ENCODE peak calls at places on chromosomes 13 and 19, in nine cellular contexts. One of them, this sample, is unnamed.

GRCh38 chr19:6424190-6424938 is at the start of gene KHSRP:
- DNase-seq in HFFc6: no peak
- DNase-seq in CD8-positive, alpha-beta memory T cell: peak; percentile 21
- DNase-seq in activated CD4-positive, alpha-beta T cell treated with anti-CD3 and anti-CD28 coated beads, Interleukin-2, amount 50 U/mL, for 1 hour: peak; percentile 25
- DNase-seq in BE2C: peak; percentile 47
- DNase-seq in neuronal stem cell: no peak
- DNase-seq in brain microvascular endothelial cell: no peak
- DNase-seq in psoas muscle: peak; percentile 65
- DNase-seq in T-helper 2 cell: peak; percentile 52
- DNase-seq in this sample: no peak

GRCh38 chr13:90519157-90519556 is 828.3 kb upstream of the MIR17HG start:
- DNase-seq in HFFc6: no peak
- DNase-seq in CD8-positive, alpha-beta memory T cell: no peak
- DNase-seq in activated CD4-positive, alpha-beta T cell treated with anti-CD3 and anti-CD28 coated beads, Interleukin-2, amount 50 U/mL, for 1 hour: no peak
- DNase-seq in BE2C: no peak
- DNase-seq in neuronal stem cell: no peak
- DNase-seq in brain microvascular endothelial cell: no peak
- DNase-seq in psoas muscle: no peak
- DNase-seq in T-helper 2 cell: no peak
- DNase-seq in this sample: no peak

GRCh38 chr19:7605490-7606222 is 10.0 kb downstream of the CAMSAP3 start:
- DNase-seq in HFFc6: no peak
- DNase-seq in CD8-positive, alpha-beta memory T cell: no peak
- DNase-seq in activated CD4-positive, alpha-beta T cell treated with anti-CD3 and anti-CD28 coated beads, Interleukin-2, amount 50 U/mL, for 1 hour: no peak
- DNase-seq in BE2C: peak; percentile 93
- DNase-seq in neuronal stem cell: no peak
- DNase-seq in brain microvascular endothelial cell: no peak
- DNase-seq in psoas muscle: no peak
- DNase-seq in T-helper 2 cell: peak; percentile 30
- DNase-seq in this sample: no peak

GRCh38 chr19:17394891-17395415 is 957 bp upstream of the CCDC194 start:
- DNase-seq in HFFc6: no peak
- DNase-seq in CD8-positive, alpha-beta memory T cell: no peak
- DNase-seq in activated CD4-positive, alpha-beta T cell treated with anti-CD3 and anti-CD28 coated beads, Interleukin-2, amount 50 U/mL, for 1 hour: peak; percentile 60
- DNase-seq in BE2C: peak; percentile 71
- DNase-seq in neuronal stem cell: no peak
- DNase-seq in brain microvascular endothelial cell: no peak
- DNase-seq in psoas muscle: peak; percentile 78
- DNase-seq in T-helper 2 cell: peak; percentile 79
- DNase-seq in this sample: no peak

GRCh38 chr19:3407556-3408516 is 41.5 kb downstream of the NFIC start:
- DNase-seq in HFFc6: no peak
- DNase-seq in CD8-positive, alpha-beta memory T cell: no peak
- DNase-seq in activated CD4-positive, alpha-beta T cell treated with anti-CD3 and anti-CD28 coated beads, Interleukin-2, amount 50 U/mL, for 1 hour: no peak
- DNase-seq in BE2C: no peak
- DNase-seq in neuronal stem cell: no peak
- DNase-seq in brain microvascular endothelial cell: peak; percentile 24
- DNase-seq in psoas muscle: peak; percentile 88
- DNase-seq in T-helper 2 cell: no peak
- DNase-seq in this sample: no peak

GRCh38 chr13:113220141-113220598 is 10.8 kb downstream of the CUL4A start:
- DNase-seq in HFFc6: no peak
- DNase-seq in CD8-positive, alpha-beta memory T cell: no peak
- DNase-seq in activated CD4-positive, alpha-beta T cell treated with anti-CD3 and anti-CD28 coated beads, Interleukin-2, amount 50 U/mL, for 1 hour: no peak
- DNase-seq in BE2C: peak; percentile 41
- DNase-seq in neuronal stem cell: no peak
- DNase-seq in brain microvascular endothelial cell: no peak
- DNase-seq in psoas muscle: no peak
- DNase-seq in T-helper 2 cell: no peak
- DNase-seq in this sample: no peak

GRCh38 chr13:27533155-27533643 is 82.8 kb upstream of the MTIF3 start:
- DNase-seq in HFFc6: peak; percentile 56
- DNase-seq in CD8-positive, alpha-beta memory T cell: peak; percentile 37
- DNase-seq in activated CD4-positive, alpha-beta T cell treated with anti-CD3 and anti-CD28 coated beads, Interleukin-2, amount 50 U/mL, for 1 hour: peak; percentile 44
- DNase-seq in BE2C: peak; percentile 85
- DNase-seq in neuronal stem cell: peak; percentile 79
- DNase-seq in brain microvascular endothelial cell: peak; percentile 66
- DNase-seq in psoas muscle: peak; percentile 90
- DNase-seq in T-helper 2 cell: peak; percentile 54
- DNase-seq in this sample: peak; percentile 57

GRCh38 chr13:32309812-32310706 is 5.1 kb downstream of the ZAR1L start:
- DNase-seq in HFFc6: peak; percentile 74
- DNase-seq in CD8-positive, alpha-beta memory T cell: no peak
- DNase-seq in activated CD4-positive, alpha-beta T cell treated with anti-CD3 and anti-CD28 coated beads, Interleukin-2, amount 50 U/mL, for 1 hour: no peak
- DNase-seq in BE2C: peak; percentile 16
- DNase-seq in neuronal stem cell: peak; percentile 41
- DNase-seq in brain microvascular endothelial cell: peak; percentile 43
- DNase-seq in psoas muscle: no peak
- DNase-seq in T-helper 2 cell: peak; percentile 70
- DNase-seq in this sample: no peak

GRCh38 chr13:45870232-45870631 is 18.7 kb upstream of the SIAH3 start:
- DNase-seq in HFFc6: no peak
- DNase-seq in CD8-positive, alpha-beta memory T cell: no peak
- DNase-seq in activated CD4-positive, alpha-beta T cell treated with anti-CD3 and anti-CD28 coated beads, Interleukin-2, amount 50 U/mL, for 1 hour: no peak
- DNase-seq in BE2C: no peak
- DNase-seq in neuronal stem cell: no peak
- DNase-seq in brain microvascular endothelial cell: no peak
- DNase-seq in psoas muscle: no peak
- DNase-seq in T-helper 2 cell: no peak
- DNase-seq in this sample: no peak

GRCh38 chr13:101530293-101530692 is 77.8 kb downstream of the ITGBL1 start:
- DNase-seq in HFFc6: no peak
- DNase-seq in CD8-positive, alpha-beta memory T cell: no peak
- DNase-seq in activated CD4-positive, alpha-beta T cell treated with anti-CD3 and anti-CD28 coated beads, Interleukin-2, amount 50 U/mL, for 1 hour: no peak
- DNase-seq in BE2C: no peak
- DNase-seq in neuronal stem cell: no peak
- DNase-seq in brain microvascular endothelial cell: no peak
- DNase-seq in psoas muscle: no peak
- DNase-seq in T-helper 2 cell: no peak
- DNase-seq in this sample: no peak

GRCh38 chr19:21398851-21399250 is 1.9 kb downstream of the ZNF493 start:
- DNase-seq in HFFc6: no peak
- DNase-seq in CD8-positive, alpha-beta memory T cell: no peak
- DNase-seq in activated CD4-positive, alpha-beta T cell treated with anti-CD3 and anti-CD28 coated beads, Interleukin-2, amount 50 U/mL, for 1 hour: no peak
- DNase-seq in BE2C: no peak
- DNase-seq in neuronal stem cell: no peak
- DNase-seq in brain microvascular endothelial cell: no peak
- DNase-seq in psoas muscle: no peak
- DNase-seq in T-helper 2 cell: no peak
- DNase-seq in this sample: no peak

GRCh38 chr13:83941669-83942335 is 59.5 kb upstream of the SLITRK1 start:
- DNase-seq in HFFc6: no peak
- DNase-seq in CD8-positive, alpha-beta memory T cell: no peak
- DNase-seq in activated CD4-positive, alpha-beta T cell treated with anti-CD3 and anti-CD28 coated beads, Interleukin-2, amount 50 U/mL, for 1 hour: no peak
- DNase-seq in BE2C: no peak
- DNase-seq in neuronal stem cell: peak; percentile 12
- DNase-seq in brain microvascular endothelial cell: no peak
- DNase-seq in psoas muscle: no peak
- DNase-seq in T-helper 2 cell: no peak
- DNase-seq in this sample: no peak

GRCh38 chr13:34207334-34207733 is 389.4 kb downstream of the RFC3 start:
- DNase-seq in HFFc6: peak; percentile 68
- DNase-seq in CD8-positive, alpha-beta memory T cell: no peak
- DNase-seq in activated CD4-positive, alpha-beta T cell treated with anti-CD3 and anti-CD28 coated beads, Interleukin-2, amount 50 U/mL, for 1 hour: no peak
- DNase-seq in BE2C: no peak
- DNase-seq in neuronal stem cell: no peak
- DNase-seq in brain microvascular endothelial cell: peak; percentile 95
- DNase-seq in psoas muscle: no peak
- DNase-seq in T-helper 2 cell: no peak
- DNase-seq in this sample: no peak

GRCh38 chr19:55681131-55682087 is 6.4 kb downstream of the EPN1 start:
- DNase-seq in HFFc6: peak; percentile 28
- DNase-seq in CD8-positive, alpha-beta memory T cell: no peak
- DNase-seq in activated CD4-positive, alpha-beta T cell treated with anti-CD3 and anti-CD28 coated beads, Interleukin-2, amount 50 U/mL, for 1 hour: no peak
- DNase-seq in BE2C: no peak
- DNase-seq in neuronal stem cell: no peak
- DNase-seq in brain microvascular endothelial cell: no peak
- DNase-seq in psoas muscle: no peak
- DNase-seq in T-helper 2 cell: no peak
- DNase-seq in this sample: no peak

GRCh38 chr13:27660511-27660910 is 38.8 kb downstream of the POLR1D start:
- DNase-seq in HFFc6: no peak
- DNase-seq in CD8-positive, alpha-beta memory T cell: no peak
- DNase-seq in activated CD4-positive, alpha-beta T cell treated with anti-CD3 and anti-CD28 coated beads, Interleukin-2, amount 50 U/mL, for 1 hour: no peak
- DNase-seq in BE2C: no peak
- DNase-seq in neuronal stem cell: no peak
- DNase-seq in brain microvascular endothelial cell: no peak
- DNase-seq in psoas muscle: no peak
- DNase-seq in T-helper 2 cell: no peak
- DNase-seq in this sample: no peak

GRCh38 chr19:45577111-45577905 is 7.3 kb downstream of the OPA3 start:
- DNase-seq in HFFc6: peak; percentile 96
- DNase-seq in CD8-positive, alpha-beta memory T cell: no peak
- DNase-seq in activated CD4-positive, alpha-beta T cell treated with anti-CD3 and anti-CD28 coated beads, Interleukin-2, amount 50 U/mL, for 1 hour: no peak
- DNase-seq in BE2C: no peak
- DNase-seq in neuronal stem cell: no peak
- DNase-seq in brain microvascular endothelial cell: peak; percentile 94
- DNase-seq in psoas muscle: peak; percentile 80
- DNase-seq in T-helper 2 cell: no peak
- DNase-seq in this sample: no peak

GRCh38 chr19:21483589-21484170 is 21.7 kb upstream of the ZNF429 start:
- DNase-seq in HFFc6: peak; percentile 10
- DNase-seq in CD8-positive, alpha-beta memory T cell: peak; percentile 51
- DNase-seq in activated CD4-positive, alpha-beta T cell treated with anti-CD3 and anti-CD28 coated beads, Interleukin-2, amount 50 U/mL, for 1 hour: peak; percentile 45
- DNase-seq in BE2C: peak; percentile 74
- DNase-seq in neuronal stem cell: no peak
- DNase-seq in brain microvascular endothelial cell: no peak
- DNase-seq in psoas muscle: peak; percentile 72
- DNase-seq in T-helper 2 cell: peak; percentile 52
- DNase-seq in this sample: no peak

GRCh38 chr13:44044544-44045178 is 165.0 kb downstream of the LACC1 start:
- DNase-seq in HFFc6: peak; percentile 27
- DNase-seq in CD8-positive, alpha-beta memory T cell: no peak
- DNase-seq in activated CD4-positive, alpha-beta T cell treated with anti-CD3 and anti-CD28 coated beads, Interleukin-2, amount 50 U/mL, for 1 hour: no peak
- DNase-seq in BE2C: no peak
- DNase-seq in neuronal stem cell: no peak
- DNase-seq in brain microvascular endothelial cell: peak; percentile 34
- DNase-seq in psoas muscle: no peak
- DNase-seq in T-helper 2 cell: no peak
- DNase-seq in this sample: no peak

GRCh38 chr19:54485846-54486245 is 12.8 kb upstream of the CDC42EP5 start:
- DNase-seq in HFFc6: no peak
- DNase-seq in CD8-positive, alpha-beta memory T cell: no peak
- DNase-seq in activated CD4-positive, alpha-beta T cell treated with anti-CD3 and anti-CD28 coated beads, Interleukin-2, amount 50 U/mL, for 1 hour: no peak
- DNase-seq in BE2C: no peak
- DNase-seq in neuronal stem cell: no peak
- DNase-seq in brain microvascular endothelial cell: peak; percentile 31
- DNase-seq in psoas muscle: no peak
- DNase-seq in T-helper 2 cell: no peak
- DNase-seq in this sample: no peak

GRCh38 chr19:49536921-49537462 is 9.2 kb downstream of the RCN3 start:
- DNase-seq in HFFc6: no peak
- DNase-seq in CD8-positive, alpha-beta memory T cell: no peak
- DNase-seq in activated CD4-positive, alpha-beta T cell treated with anti-CD3 and anti-CD28 coated beads, Interleukin-2, amount 50 U/mL, for 1 hour: no peak
- DNase-seq in BE2C: no peak
- DNase-seq in neuronal stem cell: no peak
- DNase-seq in brain microvascular endothelial cell: no peak
- DNase-seq in psoas muscle: no peak
- DNase-seq in T-helper 2 cell: no peak
- DNase-seq in this sample: no peak

GRCh38 chr19:46723023-46723461 is 6.1 kb upstream of the PRKD2 start:
- DNase-seq in HFFc6: no peak
- DNase-seq in CD8-positive, alpha-beta memory T cell: no peak
- DNase-seq in activated CD4-positive, alpha-beta T cell treated with anti-CD3 and anti-CD28 coated beads, Interleukin-2, amount 50 U/mL, for 1 hour: no peak
- DNase-seq in BE2C: no peak
- DNase-seq in neuronal stem cell: no peak
- DNase-seq in brain microvascular endothelial cell: no peak
- DNase-seq in psoas muscle: no peak
- DNase-seq in T-helper 2 cell: no peak
- DNase-seq in this sample: no peak

GRCh38 chr19:50435627-50436026 is 2.9 kb downstream of the MYBPC2 start:
- DNase-seq in HFFc6: no peak
- DNase-seq in CD8-positive, alpha-beta memory T cell: no peak
- DNase-seq in activated CD4-positive, alpha-beta T cell treated with anti-CD3 and anti-CD28 coated beads, Interleukin-2, amount 50 U/mL, for 1 hour: no peak
- DNase-seq in BE2C: no peak
- DNase-seq in neuronal stem cell: no peak
- DNase-seq in brain microvascular endothelial cell: no peak
- DNase-seq in psoas muscle: no peak
- DNase-seq in T-helper 2 cell: no peak
- DNase-seq in this sample: no peak

GRCh38 chr13:102771298-102772041 is 2.1 kb downstream of the TEX30 start:
- DNase-seq in HFFc6: no peak
- DNase-seq in CD8-positive, alpha-beta memory T cell: no peak
- DNase-seq in activated CD4-positive, alpha-beta T cell treated with anti-CD3 and anti-CD28 coated beads, Interleukin-2, amount 50 U/mL, for 1 hour: no peak
- DNase-seq in BE2C: no peak
- DNase-seq in neuronal stem cell: no peak
- DNase-seq in brain microvascular endothelial cell: no peak
- DNase-seq in psoas muscle: no peak
- DNase-seq in T-helper 2 cell: no peak
- DNase-seq in this sample: no peak

GRCh38 chr13:40764587-40765403 is 6.2 kb downstream of the MRPS31 start:
- DNase-seq in HFFc6: no peak
- DNase-seq in CD8-positive, alpha-beta memory T cell: no peak
- DNase-seq in activated CD4-positive, alpha-beta T cell treated with anti-CD3 and anti-CD28 coated beads, Interleukin-2, amount 50 U/mL, for 1 hour: peak; percentile 22
- DNase-seq in BE2C: no peak
- DNase-seq in neuronal stem cell: no peak
- DNase-seq in brain microvascular endothelial cell: peak; percentile 9
- DNase-seq in psoas muscle: no peak
- DNase-seq in T-helper 2 cell: peak; percentile 50
- DNase-seq in this sample: no peak

GRCh38 chr19:44575116-44575700 is 38.2 kb upstream of the IGSF23 start:
- DNase-seq in HFFc6: no peak
- DNase-seq in CD8-positive, alpha-beta memory T cell: no peak
- DNase-seq in activated CD4-positive, alpha-beta T cell treated with anti-CD3 and anti-CD28 coated beads, Interleukin-2, amount 50 U/mL, for 1 hour: no peak
- DNase-seq in BE2C: no peak
- DNase-seq in neuronal stem cell: no peak
- DNase-seq in brain microvascular endothelial cell: no peak
- DNase-seq in psoas muscle: no peak
- DNase-seq in T-helper 2 cell: no peak
- DNase-seq in this sample: no peak

GRCh38 chr19:31955884-31956283 is 389.5 kb upstream of the ZNF507 start:
- DNase-seq in HFFc6: no peak
- DNase-seq in CD8-positive, alpha-beta memory T cell: no peak
- DNase-seq in activated CD4-positive, alpha-beta T cell treated with anti-CD3 and anti-CD28 coated beads, Interleukin-2, amount 50 U/mL, for 1 hour: no peak
- DNase-seq in BE2C: no peak
- DNase-seq in neuronal stem cell: no peak
- DNase-seq in brain microvascular endothelial cell: no peak
- DNase-seq in psoas muscle: no peak
- DNase-seq in T-helper 2 cell: no peak
- DNase-seq in this sample: no peak

GRCh38 chr19:5144545-5145179 is 175.7 kb downstream of the KDM4B start:
- DNase-seq in HFFc6: no peak
- DNase-seq in CD8-positive, alpha-beta memory T cell: no peak
- DNase-seq in activated CD4-positive, alpha-beta T cell treated with anti-CD3 and anti-CD28 coated beads, Interleukin-2, amount 50 U/mL, for 1 hour: no peak
- DNase-seq in BE2C: no peak
- DNase-seq in neuronal stem cell: no peak
- DNase-seq in brain microvascular endothelial cell: no peak
- DNase-seq in psoas muscle: peak; percentile 19
- DNase-seq in T-helper 2 cell: no peak
- DNase-seq in this sample: no peak

GRCh38 chr19:42313096-42313839 is at the start of gene TMEM145:
- DNase-seq in HFFc6: no peak
- DNase-seq in CD8-positive, alpha-beta memory T cell: no peak
- DNase-seq in activated CD4-positive, alpha-beta T cell treated with anti-CD3 and anti-CD28 coated beads, Interleukin-2, amount 50 U/mL, for 1 hour: peak; percentile 31
- DNase-seq in BE2C: peak; percentile 84
- DNase-seq in neuronal stem cell: peak; percentile 51
- DNase-seq in brain microvascular endothelial cell: no peak
- DNase-seq in psoas muscle: peak; percentile 75
- DNase-seq in T-helper 2 cell: peak; percentile 66
- DNase-seq in this sample: peak; percentile 49

GRCh38 chr13:73177911-73178565 is 119.2 kb downstream of the KLF5 start:
- DNase-seq in HFFc6: no peak
- DNase-seq in CD8-positive, alpha-beta memory T cell: no peak
- DNase-seq in activated CD4-positive, alpha-beta T cell treated with anti-CD3 and anti-CD28 coated beads, Interleukin-2, amount 50 U/mL, for 1 hour: no peak
- DNase-seq in BE2C: no peak
- DNase-seq in neuronal stem cell: no peak
- DNase-seq in brain microvascular endothelial cell: no peak
- DNase-seq in psoas muscle: no peak
- DNase-seq in T-helper 2 cell: no peak
- DNase-seq in this sample: no peak

GRCh38 chr13:73096173-73097117 is 37.6 kb downstream of the KLF5 start:
- DNase-seq in HFFc6: no peak
- DNase-seq in CD8-positive, alpha-beta memory T cell: no peak
- DNase-seq in activated CD4-positive, alpha-beta T cell treated with anti-CD3 and anti-CD28 coated beads, Interleukin-2, amount 50 U/mL, for 1 hour: no peak
- DNase-seq in BE2C: no peak
- DNase-seq in neuronal stem cell: no peak
- DNase-seq in brain microvascular endothelial cell: peak; percentile 1
- DNase-seq in psoas muscle: no peak
- DNase-seq in T-helper 2 cell: no peak
- DNase-seq in this sample: no peak

GRCh38 chr19:13459351-13459750 is 46.9 kb downstream of the CACNA1A start:
- DNase-seq in HFFc6: no peak
- DNase-seq in CD8-positive, alpha-beta memory T cell: no peak
- DNase-seq in activated CD4-positive, alpha-beta T cell treated with anti-CD3 and anti-CD28 coated beads, Interleukin-2, amount 50 U/mL, for 1 hour: no peak
- DNase-seq in BE2C: no peak
- DNase-seq in neuronal stem cell: peak; percentile 84
- DNase-seq in brain microvascular endothelial cell: no peak
- DNase-seq in psoas muscle: no peak
- DNase-seq in T-helper 2 cell: no peak
- DNase-seq in this sample: peak; percentile 59

This sample was measured in occipital lobe.